ENCODE peak calls at places on chromosomes 5 and 9, in ten cellular contexts. F is stimulated activated naive CD4-positive, alpha-beta T cell treated with Interleukin-2 at 50 U/mL for 16 hours; S is MCF 10A; N is non-pigmented ciliary epithelial cell; R is GM10248; T is Ammon's horn; Z is activated T-cell treated with anti-CD3 and anti-CD28 coated beads, Interleukin-2, amount 50 U/mL, for 72 hours; X is A549; M is T-helper 1 cell; K is stimulated activated CD8-positive, alpha-beta memory T cell treated with anti-CD3 and anti-CD28 coated beads, Interleukin-4, amount 100 ng/mL, for 48 hours. W is an unnamed sample.

GRCh38 chr5:120604898-120605297 is 140.8 kb downstream of the PRR16 start:
- DNase-seq in F (no peak), S (peak), N (peak), R (no peak), T (no peak), Z (no peak), X (no peak), M (no peak), K (no peak), W (peak)

GRCh38 chr5:175535781-175536180 is 57.4 kb downstream of the SFXN1 start:
- DNase-seq in F (no peak), S (peak), N (no peak), R (no peak), T (no peak), Z (no peak), X (no peak), M (no peak), K (no peak), W (peak)

GRCh38 chr9:114427644-114428043 is 39.9 kb upstream of the AKNA start:
- DNase-seq in F (no peak), S (no peak), N (no peak), R (no peak), T (no peak), Z (no peak), X (no peak), M (no peak), K (no peak), W (no peak)

GRCh38 chr9:124770359-124771020 is 621 bp downstream of the NR6A1 start:
- DNase-seq in F (no peak), S (no peak), N (no peak), R (peak), T (no peak), Z (peak), X (peak), M (no peak), K (peak), W (no peak)

GRCh38 chr5:90940227-90940995 is 381.8 kb downstream of the ADGRV1 start:
- DNase-seq in F (peak), S (peak), N (no peak), R (peak), T (no peak), Z (peak), X (no peak), M (no peak), K (peak), W (peak)

GRCh38 chr9:90772381-90772780 is 29.2 kb upstream of the SYK start:
- DNase-seq in F (no peak), S (no peak), N (no peak), R (no peak), T (no peak), Z (no peak), X (no peak), M (no peak), K (no peak), W (no peak)

GRCh38 chr5:103472820-103473219 is 89.8 kb downstream of the NUDT12 start:
- DNase-seq in F (no peak), S (peak), N (no peak), R (no peak), T (no peak), Z (no peak), X (peak), M (no peak), K (no peak), W (peak)

GRCh38 chr9:86903461-86904010 is 43.8 kb downstream of the GAS1 start:
- DNase-seq in F (no peak), S (no peak), N (no peak), R (no peak), T (no peak), Z (no peak), X (no peak), M (no peak), K (no peak), W (no peak)

GRCh38 chr5:38948501-38948900 is 102.7 kb downstream of the OSMR start:
- DNase-seq in F (no peak), S (no peak), N (peak), R (no peak), T (no peak), Z (no peak), X (no peak), M (no peak), K (no peak), W (no peak)

GRCh38 chr5:73188764-73189521 is 15.9 kb downstream of the TMEM174 start:
- DNase-seq in F (no peak), S (no peak), N (no peak), R (no peak), T (no peak), Z (no peak), X (no peak), M (no peak), K (no peak), W (no peak)